ENCODE peak calls at places on chromosomes 6 and 20, in seven cellular contexts. D is H9, X is H1, V is mesendoderm, M is IMR-90, H is neuronal stem cell, G is trophoblast cell. T is an unnamed sample.

GRCh38 chr6:139587469-139587868 is 213.0 kb upstream of the CITED2 start:
- DNase-seq in X (no peak), H (no peak), D (no peak), G (peak), V (peak), M (peak), T (peak)

GRCh38 chr6:41560440-41561192 is 14.4 kb downstream of the FOXP4 start:
- DNase-seq in M (no peak), D (peak), G (peak), V (peak), H (peak), X (peak), T (peak)

GRCh38 chr6:7727951-7728854 is 2.3 kb downstream of the BMP6 start:
- DNase-seq in G (peak), H (peak), V (peak), X (peak), M (no peak), D (peak), T (peak)

GRCh38 chr20:45487231-45487635 is 17.7 kb downstream of the WFDC2 start:
- DNase-seq in G (no peak), V (peak), M (no peak), X (peak), H (no peak), D (peak), T (no peak)

GRCh38 chr6:166587631-166588413 is 1.3 kb upstream of the RAMACL start:
- DNase-seq in D (no peak), V (no peak), G (no peak), X (no peak), H (no peak), M (no peak), T (no peak)

GRCh38 chr20:50169329-50169823 is 15.9 kb upstream of the PEDS1 start:
- DNase-seq in H (peak), D (peak), G (peak), X (peak), V (peak), M (peak), T (peak)

GRCh38 chr20:1331101-1331500 is 2.2 kb upstream of the SDCBP2 start:
- DNase-seq in H (no peak), D (peak), V (no peak), X (peak), G (no peak), M (no peak), T (no peak)

GRCh38 chr6:25706314-25707014 is 48.1 kb upstream of the SLC17A4 start:
- DNase-seq in V (no peak), X (no peak), G (no peak), M (no peak), H (no peak), D (no peak), T (peak)

GRCh38 chr6:3885262-3886036 is 36.3 kb downstream of the FAM50B start:
- DNase-seq in D (peak), G (peak), X (no peak), H (no peak), M (no peak), V (peak), T (peak)

GRCh38 chr6:20033697-20034407 is 178.4 kb downstream of the MBOAT1 start:
- DNase-seq in X (no peak), D (no peak), G (no peak), M (no peak), H (no peak), V (peak), T (no peak)

GRCh38 chr20:36754656-36755222 is 8.8 kb upstream of the NDRG3 start:
- DNase-seq in X (peak), V (peak), G (peak), D (peak), M (peak), H (peak), T (peak)

GRCh38 chr6:95578106-95578410 is 723 bp downstream of the MANEA start:
- DNase-seq in M (peak), V (no peak), X (no peak), G (no peak), D (no peak), H (no peak), T (no peak)

GRCh38 chr6:12931639-12932038 is 215.1 kb downstream of the PHACTR1 start:
- DNase-seq in H (no peak), X (no peak), V (no peak), M (no peak), D (no peak), G (no peak), T (no peak)

GRCh38 chr6:26521485-26522391 is 16.4 kb upstream of the HMGN4 start:
- DNase-seq in X (peak), V (peak), H (peak), D (peak), M (peak), G (peak), T (peak)

GRCh38 chr6:16322666-16323312 is 84.4 kb downstream of the GMPR start:
- DNase-seq in H (no peak), V (peak), D (peak), X (no peak), G (peak), M (peak), T (peak)

GRCh38 chr20:35329435-35330139 is 37.4 kb upstream of the FAM83C start:
- DNase-seq in G (peak), V (peak), M (peak), X (peak), H (peak), D (peak), T (peak)

GRCh38 chr6:35485402-35485877 is 11.4 kb downstream of the TEAD3 start:
- DNase-seq in D (peak), V (peak), H (peak), M (no peak), G (peak), X (peak), T (peak)

GRCh38 chr6:85343428-85343827 is 106.5 kb upstream of the NT5E start:
- DNase-seq in X (no peak), D (no peak), G (no peak), H (no peak), M (no peak), V (no peak), T (no peak)

GRCh38 chr6:106458021-106458986 is 97.8 kb downstream of the CRYBG1 start:
- DNase-seq in X (no peak), G (no peak), V (no peak), D (no peak), M (no peak), H (no peak), T (no peak)

GRCh38 chr6:83199865-83200230 is 6.7 kb downstream of the RWDD2A start:
- DNase-seq in V (no peak), M (peak), H (no peak), D (no peak), G (peak), X (no peak), T (peak)

GRCh38 chr6:119283214-119283613 is 66.3 kb downstream of the MAN1A1 start:
- DNase-seq in V (no peak), G (peak), X (no peak), M (peak), H (no peak), D (no peak), T (no peak)

GRCh38 chr6:93293399-93294271 is 125.7 kb downstream of the EPHA7 start:
- DNase-seq in H (no peak), G (no peak), X (no peak), M (no peak), V (no peak), D (no peak), T (no peak)

GRCh38 chr6:12103158-12103557 is 91.0 kb downstream of the HIVEP1 start:
- DNase-seq in M (no peak), V (peak), G (no peak), D (no peak), H (no peak), X (no peak), T (no peak)

GRCh38 chr6:160950507-160950906 is 41.1 kb upstream of the MAP3K4 start:
- DNase-seq in G (peak), V (peak), X (no peak), D (no peak), H (no peak), M (peak), T (peak)

GRCh38 chr6:76681781-76682180 is 609.3 kb upstream of the IMPG1 start:
- DNase-seq in X (no peak), G (no peak), D (no peak), M (no peak), H (no peak), V (no peak), T (no peak)

DNA sequence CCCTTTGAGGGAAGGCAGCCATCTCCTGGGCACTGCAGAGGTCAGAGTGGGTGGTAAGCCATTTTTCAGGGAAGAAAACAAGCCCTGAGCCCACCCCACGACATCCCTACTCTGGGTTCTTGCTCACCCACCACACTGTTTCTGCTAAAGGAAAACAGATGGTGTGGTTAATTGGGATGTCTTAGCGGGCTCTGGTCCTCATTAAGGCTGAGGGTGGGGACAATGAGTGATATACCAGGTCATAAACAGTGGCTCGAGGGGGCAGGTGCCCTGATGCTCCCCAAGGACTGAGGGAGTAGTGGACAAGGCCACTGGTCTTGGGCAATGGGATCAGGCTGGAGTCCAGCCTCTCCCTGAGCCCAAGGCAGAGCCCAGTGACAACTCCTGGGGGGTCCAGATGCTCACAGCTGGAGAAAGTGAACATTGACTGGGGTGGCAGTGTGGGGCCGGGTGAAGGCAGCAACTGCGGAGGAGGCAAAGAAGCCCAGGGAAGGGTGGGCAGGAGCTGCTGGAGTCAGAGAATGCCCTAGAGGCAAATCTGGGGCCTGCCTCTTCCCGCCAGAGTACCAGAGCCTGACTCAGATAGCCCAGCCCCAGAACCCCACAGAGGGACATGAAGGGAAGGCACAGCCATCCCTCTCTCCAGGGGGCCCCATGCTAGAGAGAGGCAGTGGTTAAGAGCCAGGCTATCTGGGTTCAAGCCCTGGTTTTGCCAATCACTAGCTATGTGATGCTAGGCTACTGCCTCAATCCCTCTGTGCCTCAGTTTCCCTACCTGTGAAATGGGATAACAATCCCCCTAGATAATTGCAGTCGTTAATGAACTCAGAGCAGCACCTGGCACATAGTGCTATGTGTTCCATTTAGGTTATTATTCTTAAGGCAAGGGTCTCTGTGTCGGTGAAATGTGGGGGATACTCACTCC is 72.4 kb downstream of the MRPL14 start:
- DNase-seq in X (no peak), V (no peak), G (no peak), D (no peak), H (no peak), M (peak), T (peak)
- H2AK5ac ChIP-seq in X (no peak), V (no peak), G (peak), D (no peak), H (peak), M (peak), T (peak)

GRCh38 chr20:25606094-25606640 is 17.6 kb downstream of the NANP start:
- DNase-seq in M (no peak), X (no peak), H (no peak), D (no peak), V (no peak), G (no peak), T (no peak)

GRCh38 chr20:25604611-25605010 is 19.2 kb downstream of the NANP start:
- DNase-seq in H (no peak), V (no peak), D (no peak), X (no peak), M (no peak), G (no peak), T (no peak)

GRCh38 chr20:25601659-25602058 is 16.3 kb upstream of the NINL start:
- DNase-seq in G (no peak), H (no peak), M (no peak), D (no peak), V (no peak), X (no peak), T (no peak)

GRCh38 chr20:25605146-25605545 is 18.7 kb downstream of the NANP start:
- DNase-seq in V (no peak), D (no peak), G (no peak), H (no peak), X (no peak), M (no peak), T (no peak)

GRCh38 chr20:25600632-25601031 is 15.3 kb upstream of the NINL start:
- DNase-seq in D (no peak), M (no peak), V (no peak), H (no peak), G (no peak), X (no peak), T (peak)
- H3K4ac ChIP-seq in D (no peak), M (no peak), V (no peak), H (no peak), G (no peak), X (no peak), T (no peak)

GRCh38 chr20:57508831-57509230 is 16.1 kb downstream of the CTCFL start:
- DNase-seq in G (no peak), M (no peak), H (no peak), X (no peak), V (no peak), D (no peak), T (no peak)
- H2AK5ac ChIP-seq in G (no peak), M (no peak), H (no peak), X (no peak), V (no peak), D (no peak), T (no peak)

DNA sequence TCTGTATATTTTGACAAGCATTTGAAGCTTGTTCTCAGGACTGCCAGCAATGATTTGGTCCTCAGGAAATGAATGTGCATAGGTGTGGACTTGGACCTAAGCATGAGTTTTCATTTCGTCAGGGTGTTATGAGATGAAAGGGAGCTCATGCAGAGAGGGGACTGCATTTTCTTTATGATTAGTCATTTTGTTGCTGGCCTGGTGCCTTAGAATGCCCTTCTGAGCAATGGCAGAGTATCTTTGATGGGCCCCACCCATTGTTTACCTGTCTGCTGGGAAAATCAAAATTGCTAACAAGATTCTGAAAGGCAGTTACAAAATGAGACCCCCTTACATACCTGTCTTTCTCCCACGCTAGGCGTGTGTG is 51.5 kb upstream of the MTHFD1L start:
- DNase-seq in V (no peak), X (no peak), H (no peak), G (peak), M (peak), D (no peak), T (no peak)
- H3K4ac ChIP-seq in V (no peak), X (no peak), H (no peak), G (no peak), M (no peak), D (no peak), T (no peak)

GRCh38 chr6:14453712-14454466 is 336.3 kb downstream of the CD83 start:
- DNase-seq in X (no peak), D (no peak), V (no peak), M (no peak), H (no peak), G (no peak), T (no peak)

GRCh38 chr6:14455942-14456648 is 338.5 kb downstream of the CD83 start:
- DNase-seq in M (no peak), V (peak), G (no peak), X (no peak), H (no peak), D (no peak), T (no peak)

GRCh38 chr6:14452567-14453527 is 335.3 kb downstream of the CD83 start:
- DNase-seq in M (no peak), D (no peak), V (no peak), X (no peak), H (no peak), G (peak), T (no peak)

GRCh38 chr6:14455442-14455841 is 337.9 kb downstream of the CD83 start:
- DNase-seq in X (no peak), D (no peak), G (no peak), M (no peak), H (no peak), V (no peak), T (no peak)

DNA sequence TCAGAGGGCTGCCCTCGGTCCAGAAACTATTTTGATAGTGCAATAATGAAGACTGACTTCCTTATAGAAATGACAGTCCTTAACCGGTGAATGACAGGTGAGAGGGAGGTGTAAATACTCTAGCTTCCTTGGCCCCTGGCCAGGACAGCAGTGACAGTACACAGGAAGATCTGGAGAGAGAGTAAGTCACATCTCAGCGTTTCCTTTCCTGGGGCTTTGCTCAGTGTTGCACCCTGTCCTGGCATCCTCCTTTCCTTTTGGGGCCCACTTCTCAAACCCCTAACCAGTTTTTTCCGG is 336.8 kb downstream of the CD83 start:
- DNase-seq in V (no peak), G (no peak), D (no peak), H (no peak), M (no peak), X (no peak), T (no peak)
- H2AK5ac ChIP-seq in V (no peak), G (no peak), D (no peak), H (no peak), M (no peak), X (no peak), T (no peak)

DNA sequence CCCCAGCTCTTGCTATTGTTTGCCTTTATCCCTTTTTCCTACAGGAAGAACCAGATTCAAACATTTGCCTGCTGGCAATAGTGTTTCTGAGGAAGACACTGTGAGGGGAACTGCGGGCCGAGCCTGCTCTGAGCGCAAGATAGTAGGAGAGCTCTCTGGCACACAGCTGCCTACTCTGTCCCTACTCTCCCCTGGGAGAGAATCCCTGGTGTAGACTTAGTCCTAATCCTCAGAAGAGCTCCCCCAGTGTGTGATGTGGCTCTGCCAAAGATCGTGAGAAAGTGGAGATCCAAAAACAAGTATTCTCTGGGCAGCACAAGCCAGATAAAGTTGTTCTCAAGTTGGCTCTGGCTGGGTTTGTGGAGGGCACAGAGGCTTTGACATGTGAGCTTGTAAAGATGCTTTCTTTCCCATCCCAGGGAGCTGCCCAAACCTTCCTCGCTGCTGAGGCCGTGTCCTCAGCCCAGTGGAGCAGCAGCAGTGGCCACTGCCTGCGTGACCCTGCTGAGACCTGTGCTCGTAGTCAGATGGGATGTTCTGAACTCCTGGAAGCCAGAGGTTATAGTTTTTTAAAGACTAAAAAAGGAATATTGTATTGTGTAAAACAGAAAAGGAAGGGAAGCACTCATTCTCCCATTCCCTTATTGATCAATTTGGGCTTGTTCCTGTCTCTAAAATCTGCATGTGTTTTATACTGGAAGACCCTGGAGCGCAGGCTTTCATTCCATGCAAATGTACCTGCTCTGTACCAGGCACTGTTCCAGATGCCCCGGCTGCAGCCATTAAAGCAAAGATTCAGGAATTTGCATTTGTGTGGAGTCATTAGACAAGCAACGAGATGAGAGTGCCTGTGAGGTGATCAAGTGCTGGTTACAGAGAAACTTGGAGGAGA is 30.7 kb downstream of the PNLDC1 start:
- DNase-seq in V (no peak), D (no peak), X (no peak), H (no peak), M (no peak), G (no peak), T (no peak)
- H3K4ac ChIP-seq in V (no peak), D (no peak), X (peak), H (no peak), M (no peak), G (no peak), T (no peak)

T was measured in mesenchymal stem cell.